ENCODE peak calls at places on chromosomes 2 and 18, in seven cellular contexts. Y, V, H, L, A, P and M are unnamed samples.
A peak's percentile ranks its signal among the peaks of the same experiment; 100 is the strongest.

GRCh38 chr18:22822024-22822423 is 111.1 kb upstream of the RBBP8 start:
- DNase-seq in A (no peak), H (peak; percentile 90), P (peak; percentile 73), V (no peak), Y (peak; percentile 81), L (no peak), M (no peak)

GRCh38 chr2:235747868-235748144 is 254.0 kb downstream of the AGAP1 start:
- DNase-seq in A (no peak), H (no peak), L (no peak), V (no peak), P (no peak), Y (peak; percentile 38), M (no peak)

GRCh38 chr18:631560-631959 is 25.9 kb upstream of the TYMS start:
- DNase-seq in H (no peak), Y (no peak), L (no peak), V (no peak), P (no peak), A (no peak), M (no peak)

GRCh38 chr2:88469202-88470114 is 17.0 kb upstream of the FOXI3 start:
- DNase-seq in V (no peak), P (no peak), Y (no peak), H (no peak), L (no peak), A (no peak), M (no peak)

GRCh38 chr18:59864446-59864764 is 35.4 kb upstream of the PMAIP1 start:
- DNase-seq in V (no peak), L (no peak), H (no peak), A (no peak), Y (peak; percentile 63), P (no peak), M (no peak)

GRCh38 chr2:241558532-241559488 is at the start of gene BOK:
- DNase-seq in P (peak; percentile 87), V (peak; percentile 82), A (no peak), L (no peak), Y (peak; percentile 59), H (peak; percentile 84), M (peak; percentile 67)

GRCh38 chr2:231570903-231571302 is 21.8 kb upstream of the TEX44 start:
- DNase-seq in Y (no peak), H (no peak), L (no peak), A (no peak), V (no peak), P (no peak), M (no peak)

GRCh38 chr18:54267688-54268087 is 1.6 kb upstream of the POLI start:
- DNase-seq in L (no peak), H (no peak), Y (no peak), A (no peak), P (no peak), V (no peak), M (no peak)

GRCh38 chr2:42545714-42546390 is 22.6 kb upstream of the MTA3 start:
- DNase-seq in P (peak; percentile 81), Y (no peak), V (peak; percentile 14), L (no peak), A (no peak), H (no peak), M (no peak)

GRCh38 chr2:127640082-127641072 is 5.6 kb upstream of the GPR17 start:
- DNase-seq in L (peak; percentile 67), P (peak; percentile 74), H (no peak), Y (no peak), A (no peak), V (no peak), M (peak; percentile 46)

GRCh38 chr2:20184067-20184938 is 40.6 kb downstream of the SDC1 start:
- DNase-seq in H (peak; percentile 84), L (no peak), V (no peak), P (no peak), A (peak; percentile 21), Y (peak; percentile 66), M (peak; percentile 6)

GRCh38 chr2:3377279-3377611 is 373 bp downstream of the EIPR1 start:
- DNase-seq in V (no peak), H (peak; percentile 55), A (no peak), P (no peak), L (no peak), Y (no peak), M (no peak)

GRCh38 chr2:201904529-201905420 is 98.4 kb downstream of the CDK15 start:
- DNase-seq in L (no peak), Y (no peak), A (no peak), P (no peak), V (no peak), H (peak; percentile 50), M (no peak)

GRCh38 chr2:239276813-239277193 is 124.0 kb downstream of the HDAC4 start:
- DNase-seq in P (peak; percentile 22), H (no peak), Y (no peak), A (no peak), L (peak; percentile 12), V (no peak), M (peak; percentile 23)
- TF ChIP-seq CTCF in P (peak; percentile 28), H (no peak), Y (no peak), A (peak; percentile 19), L (no peak), V (peak; percentile 3), M (peak; percentile 26)

DNA sequence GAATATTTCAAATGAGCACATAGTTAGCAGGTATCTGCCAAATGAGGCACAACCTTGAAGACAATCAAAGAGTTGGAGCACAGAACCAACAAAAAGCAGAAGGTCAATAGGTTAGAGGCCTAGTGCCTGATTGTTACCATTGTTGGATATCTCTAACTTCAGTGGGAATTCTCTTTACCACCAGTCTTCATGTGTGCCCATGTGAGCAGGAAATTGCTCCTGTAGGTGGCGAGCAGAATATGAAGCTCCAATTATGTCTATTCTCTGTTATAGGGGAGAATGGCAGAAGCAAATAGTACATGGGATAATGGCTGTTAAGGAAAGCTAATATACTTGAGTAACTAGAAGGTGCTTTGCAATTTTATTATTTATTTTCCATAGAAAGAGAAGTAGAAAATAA is 14.9 kb upstream of the ZNF385B start:
- DNase-seq in H (no peak), Y (no peak), A (no peak), L (no peak), V (no peak), P (no peak), M (no peak)
- TF ChIP-seq CTCF in H (no peak), Y (no peak), A (no peak), L (no peak), V (no peak), P (peak; percentile 29), M (no peak)

GRCh38 chr2:30500699-30501098 is 53.7 kb downstream of the LCLAT1 start:
- DNase-seq in Y (no peak), L (no peak), P (no peak), A (no peak), H (no peak), V (no peak), M (no peak)

GRCh38 chr2:30505500-30506180 is 58.6 kb downstream of the LCLAT1 start:
- DNase-seq in Y (no peak), P (no peak), L (no peak), H (no peak), V (no peak), A (no peak), M (no peak)

GRCh38 chr2:30503692-30504076 is 56.6 kb downstream of the LCLAT1 start:
- DNase-seq in V (no peak), Y (no peak), P (no peak), L (no peak), H (no peak), A (no peak), M (no peak)

GRCh38 chr2:30502310-30502709 is 55.3 kb downstream of the LCLAT1 start:
- DNase-seq in Y (no peak), P (no peak), A (no peak), V (no peak), H (no peak), L (no peak), M (no peak)

GRCh38 chr2:30503007-30503691 is 56.1 kb downstream of the LCLAT1 start:
- DNase-seq in P (no peak), L (no peak), A (no peak), Y (no peak), V (no peak), H (no peak), M (no peak)
- TF ChIP-seq CTCF in P (peak; percentile 57), L (no peak), A (no peak), Y (peak; percentile 16), V (peak; percentile 37), H (no peak), M (peak; percentile 20)

DNA sequence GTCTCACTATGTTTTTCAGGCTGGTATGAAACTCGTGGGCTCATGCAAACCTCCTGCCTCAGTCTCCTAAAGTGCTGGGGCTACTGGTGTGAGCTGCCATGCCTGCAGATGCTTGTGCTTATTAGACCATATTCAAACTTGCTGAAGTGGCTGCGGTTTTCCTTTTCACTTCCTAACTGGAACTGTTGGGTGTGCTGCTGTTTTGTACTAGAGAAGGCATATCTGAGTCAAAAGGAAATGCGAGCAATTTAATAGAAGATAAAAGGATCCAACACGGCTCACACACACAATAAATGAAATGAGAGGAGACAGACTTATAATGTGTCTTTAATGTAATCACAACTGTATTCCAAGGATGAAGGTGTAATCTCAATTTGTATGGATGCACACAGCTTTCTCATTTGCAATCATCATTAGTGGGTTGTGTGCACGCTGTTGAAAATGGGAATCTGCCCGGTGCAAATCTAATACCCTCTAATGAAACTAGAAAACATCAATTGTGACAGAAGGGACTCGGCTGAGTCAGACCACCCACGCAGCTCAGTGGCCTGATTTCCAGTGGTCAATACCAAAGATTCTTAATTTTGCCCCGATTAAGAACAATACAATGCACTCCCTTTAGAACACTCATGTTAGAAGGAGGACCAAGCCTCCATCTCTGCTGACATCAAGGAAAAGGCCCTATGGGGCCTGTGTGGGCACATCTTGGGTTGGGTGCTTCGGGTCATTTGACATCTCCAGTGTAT is 532.7 kb downstream of the TDRD15 start:
- DNase-seq in V (no peak), H (no peak), L (no peak), Y (no peak), P (no peak), A (no peak), M (no peak)
- TF ChIP-seq CTCF in V (no peak), H (no peak), L (no peak), Y (no peak), P (no peak), A (no peak), M (no peak)